ENCODE peak calls at places on chromosomes 12 and 14, in ten cellular contexts. Y is heart right ventricle, Q is thoracic aorta, M is GDM1, W is GM13976, J is ecto neural progenitor cell, L is NCI-H82, N is ascending aorta, S is cardiac fibroblast, Z is kidney tubule cell. T is an unnamed sample.

GRCh38 chr14:64730681-64731080 is 26.5 kb downstream of the PLEKHG3 start:
- DNase-seq in J (no peak), Z (no peak), S (no peak), M (no peak), W (no peak), L (no peak), N (no peak), Y (no peak), Q (no peak), T (no peak)

GRCh38 chr14:76710093-76711010 is 50.9 kb upstream of the VASH1 start:
- DNase-seq in N (no peak), Q (no peak), Z (peak; percentile 32), J (no peak), Y (peak; percentile 54), M (no peak), L (peak; percentile 74), S (peak; percentile 66), W (peak; percentile 71), T (peak; percentile 81)

GRCh38 chr12:69266045-69266635 is 26.8 kb downstream of the CPSF6 start:
- DNase-seq in J (no peak), N (no peak), L (no peak), Z (peak; percentile 20), M (no peak), Y (no peak), Q (no peak), S (peak; percentile 73), W (no peak), T (no peak)

GRCh38 chr12:54497883-54498282 is 331 bp downstream of the NCKAP1L start:
- DNase-seq in Q (no peak), S (no peak), Z (no peak), W (no peak), N (no peak), L (no peak), M (no peak), J (no peak), Y (no peak), T (no peak)

GRCh38 chr14:103472939-103473338 is 49.7 kb downstream of the CKB start:
- DNase-seq in L (no peak), Y (no peak), W (no peak), S (peak; percentile 78), Q (no peak), J (no peak), Z (no peak), N (no peak), M (no peak), T (no peak)

GRCh38 chr12:27096420-27096819 is 14.0 kb upstream of the C12orf71 start:
- DNase-seq in S (no peak), N (no peak), M (no peak), J (no peak), L (no peak), Q (no peak), Y (no peak), Z (no peak), W (no peak), T (no peak)

GRCh38 chr14:30610719-30611388 is 11.3 kb upstream of the SCFD1 start:
- DNase-seq in Q (no peak), Y (peak; percentile 32), W (peak; percentile 34), J (no peak), N (no peak), L (peak; percentile 30), M (peak; percentile 58), S (peak; percentile 88), Z (peak; percentile 57), T (peak; percentile 25)

GRCh38 chr14:53630336-53630735 is 326.3 kb downstream of the BMP4 start:
- DNase-seq in Q (no peak), L (peak; percentile 94), W (no peak), N (no peak), J (no peak), Z (no peak), S (no peak), M (no peak), Y (peak; percentile 16), T (no peak)

GRCh38 chr12:50848963-50849362 is 6.2 kb downstream of the TMPRSS12 start:
- DNase-seq in Q (no peak), S (no peak), Z (no peak), L (no peak), J (no peak), W (no peak), M (no peak), N (no peak), Y (no peak), T (no peak)

GRCh38 chr12:54569995-54570531 is 18.4 kb downstream of the PPP1R1A start:
- DNase-seq in L (no peak), N (no peak), W (no peak), J (no peak), Q (no peak), S (no peak), M (no peak), Y (no peak), Z (no peak), T (no peak)

GRCh38 chr12:93892431-93893210 is 215.4 kb downstream of the CRADD start:
- DNase-seq in J (peak; percentile 61), N (no peak), S (no peak), Q (no peak), Z (no peak), M (no peak), Y (no peak), W (no peak), L (no peak), T (peak; percentile 16)

GRCh38 chr12:116299548-116300150 is 22.2 kb upstream of the MED13L start:
- DNase-seq in N (no peak), J (no peak), W (no peak), M (no peak), S (no peak), L (no peak), Z (no peak), Q (no peak), Y (no peak), T (no peak)

GRCh38 chr14:92785601-92786426 is 8.3 kb upstream of the GOLGA5 start:
- DNase-seq in Y (peak; percentile 21), S (peak; percentile 89), J (no peak), W (no peak), Z (peak; percentile 74), Q (no peak), N (no peak), M (no peak), L (no peak), T (no peak)

GRCh38 chr12:62519043-62519442 is 52.4 kb downstream of the MON2 start:
- DNase-seq in Y (no peak), Q (no peak), N (no peak), S (no peak), W (no peak), Z (no peak), J (no peak), M (no peak), L (no peak), T (peak; percentile 13)

GRCh38 chr12:5083955-5084849 is 40.5 kb downstream of the KCNA5 start:
- DNase-seq in L (peak; percentile 70), Z (peak; percentile 60), W (peak; percentile 71), J (no peak), S (peak; percentile 76), M (no peak), N (no peak), Y (peak; percentile 50), Q (no peak), T (peak; percentile 34)